ENCODE peak calls at places on chromosomes 5 and 9, in nine cellular contexts. P, W, C, E, N, L, I, Y and F are unnamed samples. For H3K9me3, the result is how much of the 10 kb centered on the place peaks cover.

GRCh38 chr5:29016067-29016466 is 1977.7 kb upstream of the CDH9 start:
- DNase-seq in P (no peak), W (no peak), C (no peak), E (no peak), N (no peak), L (no peak), I (no peak), Y (no peak), F (peak)

GRCh38 chr5:34817558-34818351 is 21.2 kb upstream of the TTC23L start:
- DNase-seq in P (no peak), W (no peak), C (no peak), E (no peak), N (no peak), L (no peak), I (no peak), Y (no peak), F (no peak)

GRCh38 chr5:118791986-118792734 is 196.2 kb downstream of the DTWD2 start:
- DNase-seq in P (peak), W (no peak), C (peak), E (peak), N (peak), L (no peak), I (no peak), Y (no peak), F (no peak)

GRCh38 chr9:98191615-98192502 is 578 bp downstream of the CORO2A start:
- DNase-seq in P (peak), W (peak), C (no peak), E (peak), N (peak), L (peak), I (peak), Y (no peak), F (peak)

GRCh38 chr5:150653145-150653761 is 7.8 kb upstream of the MYOZ3 start:
- DNase-seq in P (no peak), W (no peak), C (peak), E (no peak), N (no peak), L (no peak), I (no peak), Y (no peak), F (no peak)

GRCh38 chr5:19531374-19531952 is 456.5 kb downstream of the CDH18 start:
- DNase-seq in P (no peak), W (no peak), C (no peak), E (no peak), N (peak), L (no peak), I (no peak), Y (no peak), F (no peak)

GRCh38 chr5:107502711-107503110 is 168.0 kb downstream of the EFNA5 start:
- DNase-seq in P (no peak), W (no peak), C (no peak), E (no peak), N (no peak), L (no peak), I (no peak), Y (no peak), F (no peak)

GRCh38 chr5:173315495-173316352 is 12.5 kb downstream of the STC2 start:
- DNase-seq in P (peak), W (peak), C (peak), E (no peak), N (peak), L (no peak), I (no peak), Y (no peak), F (peak)

GRCh38 chr9:130156672-130157071 is 15.5 kb upstream of the NCS1 start:
- DNase-seq in P (no peak), W (no peak), C (no peak), E (peak), N (peak), L (no peak), I (no peak), Y (no peak), F (peak)

GRCh38 chr9:89597711-89598707 is 6.8 kb upstream of the GADD45G start:
- DNase-seq in P (peak), W (no peak), C (peak), E (peak), N (peak), L (peak), I (peak), Y (no peak), F (no peak)

GRCh38 chr5:123107343-123108240 is 18.6 kb downstream of the PRDM6 start:
- DNase-seq in P (no peak), W (no peak), C (no peak), E (no peak), N (no peak), L (no peak), I (no peak), Y (no peak), F (no peak)

GRCh38 chr9:113638504-113638903 is 175.0 kb downstream of the RGS3 start:
- DNase-seq in P (no peak), W (no peak), C (no peak), E (no peak), N (no peak), L (no peak), I (no peak), Y (no peak), F (no peak)

DNA sequence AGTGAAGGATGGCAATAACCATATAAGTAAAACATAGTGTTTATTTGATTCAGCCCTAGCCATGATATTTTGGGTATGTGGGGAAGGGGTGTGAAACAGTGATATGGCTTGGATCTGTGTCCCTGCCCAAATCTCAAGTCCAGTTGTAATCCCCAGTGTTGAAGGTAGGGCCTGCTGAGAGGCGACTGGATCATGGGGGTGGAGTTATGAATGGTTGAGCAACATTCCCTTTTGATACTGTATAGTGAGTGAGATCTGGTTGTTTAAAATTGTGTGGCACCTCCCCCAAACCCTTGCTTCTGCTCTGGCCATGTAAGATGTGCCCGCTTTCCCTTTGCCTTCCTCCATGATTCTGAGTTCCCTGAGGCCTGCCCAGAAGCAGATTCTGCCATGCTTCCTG is 1804.6 kb downstream of the MAT2B start:
- DNase-seq in P (no peak), W (no peak), C (no peak), E (no peak), N (no peak), L (no peak), I (no peak), Y (no peak), F (no peak)
- H3K9me3 ChIP-seq in P (under half), W (under half), C (under half), E (under half), N (under half), L (under half), I (under half), Y (under half), F (under half)

DNA sequence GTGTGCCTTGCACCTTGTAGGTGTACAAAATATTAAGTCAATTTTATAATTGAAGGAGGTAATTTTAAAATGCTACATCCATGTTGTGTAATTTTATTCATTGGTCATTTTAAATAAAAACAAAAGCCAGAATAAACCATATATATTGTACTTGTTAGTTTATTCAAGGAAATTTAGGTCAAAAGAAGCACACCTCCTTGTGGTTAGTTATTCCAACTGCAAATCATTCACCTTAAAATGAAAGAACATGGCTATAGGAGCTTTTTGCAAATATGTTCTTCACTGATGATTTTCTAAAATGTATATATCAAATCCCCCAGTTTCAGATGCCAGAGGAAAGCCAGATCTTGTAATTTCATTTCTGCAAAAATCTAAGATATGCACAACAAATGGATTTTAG is 5.4 kb upstream of the MOCS2 start:
- DNase-seq in P (no peak), W (no peak), C (peak), E (no peak), N (no peak), L (no peak), I (no peak), Y (no peak), F (no peak)
- TF ChIP-seq CTCF in P (peak), W (no peak), C (peak), E (no peak), N (no peak), L (no peak), I (peak), Y (no peak), F (no peak)

DNA sequence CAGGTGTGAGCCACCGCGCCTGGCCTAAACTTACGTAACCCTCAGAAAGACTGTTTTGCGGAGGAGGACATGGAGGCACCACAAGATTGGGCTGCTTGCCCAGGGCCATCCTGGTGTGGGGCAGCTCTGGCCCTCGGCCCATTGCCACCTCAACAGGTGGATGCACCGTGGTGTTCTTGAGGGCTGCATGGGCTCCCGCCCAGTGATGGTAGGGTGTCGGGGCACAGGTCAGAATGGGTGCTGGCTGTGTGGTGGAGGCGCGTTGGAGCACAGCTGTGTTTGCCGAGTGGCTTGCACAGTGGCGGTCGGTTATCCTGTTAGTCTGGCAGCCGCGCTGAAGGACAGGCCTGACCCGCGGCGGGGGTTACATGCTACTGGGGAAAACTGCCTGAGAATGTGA is 196.9 kb downstream of the CACNA1B start:
- DNase-seq in P (no peak), W (peak), C (no peak), E (peak), N (no peak), L (no peak), I (no peak), Y (no peak), F (no peak)
- H3K9me3 ChIP-seq in P (under half), W (under half), C (under half), E (under half), N (under half), L (under half), I (under half), Y (under half), F (under half)

GRCh38 chr5:66796306-66797292 is 200.4 kb downstream of the MAST4 start:
- DNase-seq in P (no peak), W (no peak), C (peak), E (no peak), N (no peak), L (no peak), I (no peak), Y (no peak), F (no peak)
- TF ChIP-seq CTCF in P (peak), W (no peak), C (peak), E (no peak), N (peak), L (no peak), I (no peak), Y (no peak), F (no peak)

DNA sequence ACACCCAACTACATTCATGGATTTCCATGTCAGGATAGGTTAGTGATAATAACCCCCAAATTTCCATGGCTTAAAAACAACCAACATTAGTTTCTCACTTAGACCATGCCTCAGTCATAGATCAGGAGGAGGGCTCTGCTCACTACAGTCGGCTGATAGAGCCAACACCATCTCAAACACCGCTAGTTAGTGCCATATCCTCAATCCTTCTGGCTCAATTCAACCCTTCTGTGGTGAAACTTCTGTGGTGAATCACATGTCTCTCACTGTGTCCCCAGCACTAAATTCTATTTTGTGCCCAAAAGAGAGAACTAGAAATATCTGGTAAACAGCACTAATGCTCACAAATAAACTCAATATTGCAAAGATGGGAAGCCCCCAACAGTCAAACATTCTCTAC is 21.1 kb downstream of the ECPAS start:
- DNase-seq in P (no peak), W (no peak), C (no peak), E (no peak), N (no peak), L (no peak), I (no peak), Y (no peak), F (no peak)
- H3K9me3 ChIP-seq in P (under half), W (under half), C (under half), E (under half), N (under half), L (under half), I (under half), Y (under half), F (under half)

GRCh38 chr5:36691241-36691640 is 84.8 kb downstream of the SLC1A3 start:
- DNase-seq in P (no peak), W (no peak), C (no peak), E (no peak), N (no peak), L (no peak), I (no peak), Y (no peak), F (no peak)

GRCh38 chr5:36690041-36690941 is 83.9 kb downstream of the SLC1A3 start:
- DNase-seq in P (peak), W (peak), C (peak), E (peak), N (peak), L (peak), I (peak), Y (no peak), F (peak)

GRCh38 chr5:36694351-36694750 is 87.9 kb downstream of the SLC1A3 start:
- DNase-seq in P (no peak), W (no peak), C (no peak), E (no peak), N (no peak), L (no peak), I (no peak), Y (no peak), F (no peak)

GRCh38 chr5:36691993-36692392 is 85.6 kb downstream of the SLC1A3 start:
- DNase-seq in P (no peak), W (no peak), C (no peak), E (no peak), N (no peak), L (no peak), I (no peak), Y (no peak), F (no peak)

GRCh38 chr5:36692791-36693763 is 86.7 kb downstream of the SLC1A3 start:
- DNase-seq in P (peak), W (peak), C (peak), E (peak), N (peak), L (peak), I (no peak), Y (no peak), F (peak)
- TF ChIP-seq CTCF in P (peak), W (peak), C (peak), E (peak), N (peak), L (peak), I (peak), Y (peak), F (no peak)

GRCh38 chr5:9056046-9056445 is 489.8 kb downstream of the SEMA5A start:
- DNase-seq in P (no peak), W (no peak), C (no peak), E (no peak), N (no peak), L (no peak), I (no peak), Y (no peak), F (no peak)

GRCh38 chr5:9058666-9059065 is 487.2 kb downstream of the SEMA5A start:
- DNase-seq in P (no peak), W (no peak), C (no peak), E (no peak), N (no peak), L (no peak), I (no peak), Y (no peak), F (no peak)

GRCh38 chr5:9054821-9055589 is 490.9 kb downstream of the SEMA5A start:
- DNase-seq in P (no peak), W (no peak), C (no peak), E (no peak), N (no peak), L (no peak), I (no peak), Y (no peak), F (no peak)

GRCh38 chr5:9058161-9058560 is 487.7 kb downstream of the SEMA5A start:
- DNase-seq in P (no peak), W (no peak), C (no peak), E (no peak), N (no peak), L (no peak), I (no peak), Y (no peak), F (no peak)

GRCh38 chr5:9057406-9058000 is 488.4 kb downstream of the SEMA5A start:
- DNase-seq in P (no peak), W (no peak), C (peak), E (no peak), N (no peak), L (no peak), I (no peak), Y (no peak), F (no peak)
- H3K9me3 ChIP-seq in P (under half), W (under half), C (under half), E (under half), N (under half), L (under half), I (under half), Y (under half), F (under half)

GRCh38 chr5:178163772-178164735 is 10.4 kb upstream of the NHP2 start:
- DNase-seq in P (peak), W (peak), C (peak), E (peak), N (peak), L (peak), I (peak), Y (peak), F (peak)
- TF ChIP-seq CTCF in P (peak), W (peak), C (peak), E (peak), N (peak), L (peak), I (peak), Y (peak), F (peak)

GRCh38 chr5:6660704-6661103 is 27.5 kb downstream of the SRD5A1 start:
- DNase-seq in P (no peak), W (no peak), C (no peak), E (no peak), N (no peak), L (no peak), I (no peak), Y (no peak), F (no peak)
- H3K9me3 ChIP-seq in P (under half), W (under half), C (under half), E (under half), N (under half), L (under half), I (under half), Y (under half), F (under half)

GRCh38 chr5:133580618-133581017 is 31.7 kb downstream of the FSTL4 start:
- DNase-seq in P (no peak), W (no peak), C (no peak), E (no peak), N (no peak), L (no peak), I (no peak), Y (no peak), F (no peak)

GRCh38 chr5:133581918-133582317 is 30.4 kb downstream of the FSTL4 start:
- DNase-seq in P (no peak), W (no peak), C (no peak), E (no peak), N (no peak), L (no peak), I (no peak), Y (no peak), F (no peak)

GRCh38 chr5:133582971-133583370 is 29.4 kb downstream of the FSTL4 start:
- DNase-seq in P (no peak), W (no peak), C (no peak), E (no peak), N (no peak), L (no peak), I (no peak), Y (no peak), F (no peak)

GRCh38 chr5:133581348-133581747 is 31.0 kb downstream of the FSTL4 start:
- DNase-seq in P (no peak), W (no peak), C (no peak), E (no peak), N (no peak), L (no peak), I (no peak), Y (no peak), F (no peak)

DNA sequence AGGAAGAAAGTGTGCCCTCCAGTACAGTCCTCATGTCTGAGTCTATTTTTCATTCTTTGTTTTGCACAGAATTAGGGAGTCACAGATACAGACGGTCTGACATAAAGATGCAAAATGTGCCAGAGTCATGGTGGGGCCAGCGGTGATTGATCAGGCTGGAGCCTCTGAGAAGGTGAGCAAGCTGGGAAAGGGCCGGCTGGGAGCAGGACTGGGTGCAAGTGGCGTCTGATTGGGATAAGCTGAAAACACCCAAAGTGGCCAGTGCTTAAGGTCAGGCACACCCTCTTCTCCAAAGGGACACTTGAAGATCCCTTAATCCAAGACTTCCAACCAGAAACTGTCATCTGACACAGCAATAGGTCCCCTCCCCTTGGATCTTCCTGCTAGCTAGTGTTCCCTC is 32.6 kb downstream of the FSTL4 start:
- DNase-seq in P (no peak), W (no peak), C (no peak), E (no peak), N (no peak), L (no peak), I (no peak), Y (no peak), F (no peak)
- TF ChIP-seq CTCF in P (no peak), W (no peak), C (no peak), E (no peak), N (no peak), L (no peak), I (no peak), Y (no peak), F (no peak)